ENCODE peak calls at places on chromosomes 2 and 18, in four cellular contexts. One of them, this sample, is unnamed.

GRCh38 chr2:236562434-236562833 is 7.2 kb upstream of the ACKR3 start:
- DNase-seq in memory B cell: no peak
- DNase-seq in kidney epithelial cell: no peak
- DNase-seq in T-helper 2 cell: no peak
- DNase-seq in this sample: no peak

GRCh38 chr2:12636837-12637581 is 79.7 kb upstream of the TRIB2 start:
- DNase-seq in memory B cell: no peak
- DNase-seq in kidney epithelial cell: no peak
- DNase-seq in T-helper 2 cell: no peak
- DNase-seq in this sample: no peak

GRCh38 chr2:198326431-198326830 is 522.0 kb downstream of the PLCL1 start:
- DNase-seq in memory B cell: no peak
- DNase-seq in kidney epithelial cell: no peak
- DNase-seq in T-helper 2 cell: peak
- DNase-seq in this sample: no peak

GRCh38 chr2:88350641-88351601 is 101.6 kb downstream of the FOXI3 start:
- DNase-seq in memory B cell: peak
- DNase-seq in kidney epithelial cell: peak
- DNase-seq in T-helper 2 cell: peak
- DNase-seq in this sample: peak

GRCh38 chr2:224887159-224887558 is 155.1 kb downstream of the DOCK10 start:
- DNase-seq in memory B cell: no peak
- DNase-seq in kidney epithelial cell: no peak
- DNase-seq in T-helper 2 cell: peak
- DNase-seq in this sample: no peak

GRCh38 chr2:147696426-147696825 is 148.4 kb upstream of the ACVR2A start:
- DNase-seq in memory B cell: no peak
- DNase-seq in kidney epithelial cell: no peak
- DNase-seq in T-helper 2 cell: no peak
- DNase-seq in this sample: no peak

GRCh38 chr18:51195086-51195601 is 2.3 kb downstream of the MEX3C start:
- DNase-seq in memory B cell: no peak
- DNase-seq in kidney epithelial cell: no peak
- DNase-seq in T-helper 2 cell: no peak
- DNase-seq in this sample: no peak

GRCh38 chr18:10378688-10379465 is 75.6 kb upstream of the APCDD1 start:
- DNase-seq in memory B cell: no peak
- DNase-seq in kidney epithelial cell: no peak
- DNase-seq in T-helper 2 cell: no peak
- DNase-seq in this sample: no peak

GRCh38 chr2:222690564-222691200 is 19.2 kb downstream of the MOGAT1 start:
- DNase-seq in memory B cell: peak
- DNase-seq in kidney epithelial cell: no peak
- DNase-seq in T-helper 2 cell: peak
- DNase-seq in this sample: peak

GRCh38 chr2:113848758-113849460 is 41.0 kb upstream of the ACTR3 start:
- DNase-seq in memory B cell: no peak
- DNase-seq in kidney epithelial cell: peak
- DNase-seq in T-helper 2 cell: peak
- DNase-seq in this sample: no peak

GRCh38 chr2:64699712-64700111 is 46.0 kb upstream of the SERTAD2 start:
- DNase-seq in memory B cell: peak
- DNase-seq in kidney epithelial cell: no peak
- DNase-seq in T-helper 2 cell: peak
- DNase-seq in this sample: no peak

GRCh38 chr18:78074400-78075020 is 824.9 kb downstream of the GALR1 start:
- DNase-seq in memory B cell: no peak
- DNase-seq in kidney epithelial cell: no peak
- DNase-seq in T-helper 2 cell: no peak
- DNase-seq in this sample: no peak

GRCh38 chr18:63590368-63590767 is 3.2 kb downstream of the SERPINB13 start:
- DNase-seq in memory B cell: no peak
- DNase-seq in kidney epithelial cell: no peak
- DNase-seq in T-helper 2 cell: no peak
- DNase-seq in this sample: no peak

GRCh38 chr2:207341114-207341750 is 175.5 kb upstream of the KLF7 start:
- DNase-seq in memory B cell: no peak
- DNase-seq in kidney epithelial cell: no peak
- DNase-seq in T-helper 2 cell: no peak
- DNase-seq in this sample: no peak

GRCh38 chr2:201450910-201451329 is 338 bp downstream of the TRAK2 start:
- DNase-seq in memory B cell: no peak
- DNase-seq in kidney epithelial cell: no peak
- DNase-seq in T-helper 2 cell: no peak
- DNase-seq in this sample: no peak

GRCh38 chr2:144456680-144457079 is 63.2 kb downstream of the ZEB2 start:
- DNase-seq in memory B cell: no peak
- DNase-seq in kidney epithelial cell: peak
- DNase-seq in T-helper 2 cell: peak
- DNase-seq in this sample: no peak

GRCh38 chr2:174051741-174052638 is 86.8 kb upstream of the SP3 start:
- DNase-seq in memory B cell: no peak
- DNase-seq in kidney epithelial cell: no peak
- DNase-seq in T-helper 2 cell: no peak
- DNase-seq in this sample: no peak

GRCh38 chr2:199455533-199456382 is 2.0 kb downstream of the SATB2 start:
- DNase-seq in memory B cell: no peak
- DNase-seq in kidney epithelial cell: no peak
- DNase-seq in T-helper 2 cell: no peak
- DNase-seq in this sample: no peak

GRCh38 chr18:72652990-72653593 is 109.0 kb upstream of the CBLN2 start:
- DNase-seq in memory B cell: peak
- DNase-seq in kidney epithelial cell: peak
- DNase-seq in T-helper 2 cell: peak
- DNase-seq in this sample: no peak